ENCODE peak calls at places on chromosome 3, in nine cellular contexts. One of them, this sample, is unnamed.

GRCh38 chr3:195540526-195540925 is 2.6 kb downstream of the PPP1R2 start:
- DNase-seq in heart left ventricle: no peak
- DNase-seq in suprapubic skin: no peak
- DNase-seq in Peyer's patch: no peak
- DNase-seq in upper lobe of left lung: no peak
- DNase-seq in prostate gland: no peak
- DNase-seq in tibial nerve: no peak
- DNase-seq in uterus: no peak
- DNase-seq in A549: no peak
- DNase-seq in this sample: no peak

GRCh38 chr3:4531478-4532025 is 38.4 kb downstream of the ITPR1 start:
- DNase-seq in Peyer's patch: no peak
- DNase-seq in A549: no peak
- DNase-seq in prostate gland: no peak
- DNase-seq in uterus: no peak
- DNase-seq in upper lobe of left lung: peak; percentile 63
- DNase-seq in suprapubic skin: no peak
- DNase-seq in tibial nerve: no peak
- DNase-seq in heart left ventricle: no peak
- DNase-seq in this sample: no peak

GRCh38 chr3:191120447-191121304 is 78.4 kb upstream of the OSTN start:
- DNase-seq in suprapubic skin: no peak
- DNase-seq in A549: no peak
- DNase-seq in upper lobe of left lung: no peak
- DNase-seq in prostate gland: no peak
- DNase-seq in tibial nerve: no peak
- DNase-seq in Peyer's patch: no peak
- DNase-seq in heart left ventricle: no peak
- DNase-seq in uterus: no peak
- DNase-seq in this sample: no peak

GRCh38 chr3:172542999-172543398 is 19.8 kb upstream of the TNFSF10 start:
- DNase-seq in heart left ventricle: no peak
- DNase-seq in upper lobe of left lung: no peak
- DNase-seq in suprapubic skin: no peak
- DNase-seq in prostate gland: no peak
- DNase-seq in A549: no peak
- DNase-seq in Peyer's patch: no peak
- DNase-seq in tibial nerve: no peak
- DNase-seq in uterus: no peak
- DNase-seq in this sample: no peak

GRCh38 chr3:126758882-126759281 is 54.8 kb downstream of the CHCHD6 start:
- DNase-seq in tibial nerve: no peak
- DNase-seq in Peyer's patch: no peak
- DNase-seq in suprapubic skin: peak; percentile 37
- DNase-seq in A549: no peak
- DNase-seq in prostate gland: no peak
- DNase-seq in upper lobe of left lung: no peak
- DNase-seq in uterus: no peak
- DNase-seq in heart left ventricle: no peak
- DNase-seq in this sample: no peak

GRCh38 chr3:162130582-162130981 is 634.0 kb downstream of the OTOL1 start:
- DNase-seq in upper lobe of left lung: no peak
- DNase-seq in Peyer's patch: no peak
- DNase-seq in uterus: no peak
- DNase-seq in suprapubic skin: no peak
- DNase-seq in prostate gland: no peak
- DNase-seq in heart left ventricle: no peak
- DNase-seq in tibial nerve: no peak
- DNase-seq in A549: no peak
- DNase-seq in this sample: no peak

GRCh38 chr3:50531201-50531600 is 27.8 kb upstream of the CACNA2D2 start:
- DNase-seq in prostate gland: no peak
- DNase-seq in heart left ventricle: no peak
- DNase-seq in A549: no peak
- DNase-seq in uterus: no peak
- DNase-seq in tibial nerve: no peak
- DNase-seq in suprapubic skin: no peak
- DNase-seq in upper lobe of left lung: no peak
- DNase-seq in Peyer's patch: no peak
- DNase-seq in this sample: no peak

GRCh38 chr3:111967071-111967470 is 11.8 kb upstream of the ABHD10 start:
- DNase-seq in A549: no peak
- DNase-seq in uterus: no peak
- DNase-seq in Peyer's patch: no peak
- DNase-seq in upper lobe of left lung: no peak
- DNase-seq in suprapubic skin: no peak
- DNase-seq in tibial nerve: no peak
- DNase-seq in prostate gland: no peak
- DNase-seq in heart left ventricle: no peak
- DNase-seq in this sample: no peak

GRCh38 chr3:70179111-70179510 is 133.3 kb downstream of the MDFIC2 start:
- DNase-seq in A549: no peak
- DNase-seq in heart left ventricle: no peak
- DNase-seq in suprapubic skin: no peak
- DNase-seq in prostate gland: no peak
- DNase-seq in Peyer's patch: no peak
- DNase-seq in uterus: no peak
- DNase-seq in tibial nerve: no peak
- DNase-seq in upper lobe of left lung: no peak
- DNase-seq in this sample: no peak

GRCh38 chr3:139380575-139380974 is 8.9 kb downstream of the COPB2 start:
- DNase-seq in uterus: no peak
- DNase-seq in heart left ventricle: no peak
- DNase-seq in upper lobe of left lung: no peak
- DNase-seq in A549: no peak
- DNase-seq in suprapubic skin: no peak
- DNase-seq in tibial nerve: no peak
- DNase-seq in Peyer's patch: no peak
- DNase-seq in prostate gland: no peak
- DNase-seq in this sample: no peak
- TF ChIP-seq POLR2A in uterus: no peak
- TF ChIP-seq POLR2A in heart left ventricle: no peak
- TF ChIP-seq POLR2A in upper lobe of left lung: no peak
- TF ChIP-seq POLR2A in A549: no peak
- TF ChIP-seq POLR2A in suprapubic skin: no peak
- TF ChIP-seq POLR2A in tibial nerve: no peak
- TF ChIP-seq POLR2A in Peyer's patch: no peak
- TF ChIP-seq POLR2A in prostate gland: no peak
- TF ChIP-seq POLR2A in this sample: no peak

DNA sequence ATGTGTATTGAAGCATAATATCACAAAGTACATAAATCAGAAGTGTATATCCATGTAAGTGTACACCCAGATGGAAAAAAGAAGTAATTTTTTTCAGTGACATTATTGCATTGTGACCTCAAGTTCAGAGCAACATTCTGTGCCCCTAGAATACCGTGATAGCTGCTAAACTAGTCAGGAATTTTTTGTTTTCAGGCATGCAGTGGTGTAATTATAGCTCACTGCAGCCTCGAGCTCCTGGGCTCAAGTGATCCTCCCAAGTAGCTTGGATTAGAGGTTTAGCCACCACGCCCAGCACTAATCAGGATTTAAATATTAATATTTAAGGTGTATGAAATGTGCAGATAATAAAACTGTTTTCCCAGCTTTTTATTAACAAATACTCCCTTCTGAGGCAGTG is 25.5 kb downstream of the SEC62 start:
- DNase-seq in suprapubic skin: no peak
- DNase-seq in A549: no peak
- DNase-seq in prostate gland: no peak
- DNase-seq in Peyer's patch: no peak
- DNase-seq in upper lobe of left lung: no peak
- DNase-seq in tibial nerve: no peak
- DNase-seq in heart left ventricle: no peak
- DNase-seq in uterus: no peak
- DNase-seq in this sample: no peak
- H3K4me1 ChIP-seq in suprapubic skin: no peaks in the 10 kb centered on the region
- H3K4me1 ChIP-seq in A549: peaks cover 3% of the 10 kb centered on the region
- H3K4me1 ChIP-seq in prostate gland: no peaks in the 10 kb centered on the region
- H3K4me1 ChIP-seq in Peyer's patch: no peaks in the 10 kb centered on the region
- H3K4me1 ChIP-seq in upper lobe of left lung: no peaks in the 10 kb centered on the region
- H3K4me1 ChIP-seq in tibial nerve: peaks cover 9% of the 10 kb centered on the region
- H3K4me1 ChIP-seq in heart left ventricle: peaks cover 31% of the 10 kb centered on the region
- H3K4me1 ChIP-seq in uterus: no peaks in the 10 kb centered on the region
- H3K4me1 ChIP-seq in this sample: no peaks in the 10 kb centered on the region

GRCh38 chr3:169764164-169764452 is 752 bp downstream of the TERC start:
- DNase-seq in upper lobe of left lung: peak; percentile 71
- DNase-seq in uterus: no peak
- DNase-seq in prostate gland: no peak
- DNase-seq in heart left ventricle: no peak
- DNase-seq in suprapubic skin: no peak
- DNase-seq in Peyer's patch: no peak
- DNase-seq in A549: no peak
- DNase-seq in tibial nerve: no peak
- DNase-seq in this sample: no peak
- TF ChIP-seq POLR2A in upper lobe of left lung: no peak
- TF ChIP-seq POLR2A in uterus: peak; percentile 21
- TF ChIP-seq POLR2A in prostate gland: no peak
- TF ChIP-seq POLR2A in heart left ventricle: no peak
- TF ChIP-seq POLR2A in suprapubic skin: no peak
- TF ChIP-seq POLR2A in Peyer's patch: no peak
- TF ChIP-seq POLR2A in A549: no peak
- TF ChIP-seq POLR2A in tibial nerve: no peak
- TF ChIP-seq POLR2A in this sample: no peak

DNA sequence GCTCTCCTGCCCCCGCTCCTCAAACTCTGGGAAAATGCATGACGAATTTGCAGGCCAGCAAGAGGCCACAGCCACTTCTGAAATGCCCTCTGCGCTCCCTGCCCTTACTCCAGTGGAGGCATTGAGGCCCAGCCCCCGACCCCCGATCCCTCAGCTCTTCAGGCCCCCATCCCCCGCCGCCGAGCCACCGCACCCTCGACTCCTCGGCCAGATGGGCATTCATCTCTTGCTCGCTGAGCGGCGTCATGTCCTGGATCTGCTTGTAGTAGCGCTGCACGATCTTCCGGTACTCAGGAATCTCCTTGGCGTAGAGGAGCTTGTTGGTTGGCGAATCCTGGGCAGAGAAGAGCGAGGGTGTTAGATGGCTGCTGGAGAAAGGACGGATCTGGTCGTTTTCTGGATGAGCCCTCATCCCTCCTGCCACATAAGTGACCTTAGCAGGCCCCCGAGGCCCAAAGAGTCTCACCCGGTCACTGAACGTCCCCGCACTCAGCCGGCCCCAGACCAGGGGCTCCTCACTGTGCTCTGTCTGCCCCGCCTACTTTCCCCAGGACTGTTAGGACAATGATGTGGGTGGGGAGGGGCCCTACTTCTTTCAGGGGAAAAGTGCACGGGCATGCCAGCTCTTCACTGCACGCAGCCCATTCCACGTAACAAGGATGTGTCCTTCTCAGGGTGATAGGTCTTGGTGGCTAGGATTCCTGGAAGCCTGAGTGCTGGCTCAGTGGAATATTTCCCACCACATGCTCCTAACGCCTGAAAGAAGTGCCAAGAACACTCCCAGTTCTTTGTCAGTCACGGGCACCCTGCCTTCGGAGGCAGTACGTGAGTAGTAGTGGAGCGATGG is 14.1 kb downstream of the H1-8 start:
- DNase-seq in suprapubic skin: no peak
- DNase-seq in upper lobe of left lung: no peak
- DNase-seq in prostate gland: no peak
- DNase-seq in heart left ventricle: peak; percentile 43
- DNase-seq in A549: no peak
- DNase-seq in tibial nerve: peak; percentile 70
- DNase-seq in Peyer's patch: no peak
- DNase-seq in uterus: no peak
- DNase-seq in this sample: no peak
- H3K4me1 ChIP-seq in suprapubic skin: peaks cover 83% of the 10 kb centered on the region
- H3K4me1 ChIP-seq in upper lobe of left lung: peaks cover 59% of the 10 kb centered on the region
- H3K4me1 ChIP-seq in prostate gland: no peaks in the 10 kb centered on the region
- H3K4me1 ChIP-seq in heart left ventricle: peaks cover 99% of the 10 kb centered on the region
- H3K4me1 ChIP-seq in A549: peaks cover 43% of the 10 kb centered on the region
- H3K4me1 ChIP-seq in tibial nerve: peaks cover 100% of the 10 kb centered on the region
- H3K4me1 ChIP-seq in Peyer's patch: no peaks in the 10 kb centered on the region
- H3K4me1 ChIP-seq in uterus: no peaks in the 10 kb centered on the region
- H3K4me1 ChIP-seq in this sample: peaks cover 50% of the 10 kb centered on the region

DNA sequence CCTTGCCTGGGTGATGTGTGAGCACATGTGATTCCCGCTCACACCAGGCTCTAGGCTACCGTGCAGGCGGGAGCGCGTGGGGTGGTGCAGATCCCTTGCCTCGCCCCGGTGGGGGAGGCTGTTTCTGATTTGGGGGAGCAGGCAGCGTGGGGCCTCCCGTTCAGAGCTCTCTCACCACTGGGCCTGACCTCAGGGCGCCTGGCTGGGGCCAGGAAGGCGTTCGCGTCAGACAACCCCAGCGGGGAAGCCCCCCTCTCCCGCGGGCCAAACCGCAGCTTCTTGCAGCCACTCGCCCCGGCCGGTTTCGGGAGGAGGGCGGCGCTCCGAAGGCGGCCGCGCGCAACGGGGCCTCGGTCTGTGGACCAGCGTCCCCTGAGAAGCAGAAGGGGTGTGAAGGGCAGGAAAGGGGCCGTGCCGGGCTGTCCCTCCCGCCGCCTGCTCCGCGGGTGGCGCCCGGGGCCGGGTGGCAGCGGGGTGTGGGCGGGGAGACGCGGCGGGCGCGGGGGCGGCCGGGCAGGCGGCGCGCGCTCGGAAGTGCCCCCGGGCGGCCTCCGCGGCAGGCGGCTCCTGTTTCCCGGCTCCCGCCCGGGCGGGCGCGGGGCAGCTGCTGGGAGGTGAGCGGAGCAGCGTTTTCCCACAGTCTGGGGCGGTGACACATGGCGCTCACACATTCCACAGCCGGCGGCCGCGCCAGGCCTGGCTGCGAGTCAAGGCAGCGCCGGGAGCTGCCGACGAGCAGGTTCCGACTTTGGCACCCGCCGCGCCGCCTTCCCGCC is 65.1 kb upstream of the HES1 start:
- DNase-seq in prostate gland: peak; percentile 89
- DNase-seq in heart left ventricle: peak; percentile 93
- DNase-seq in uterus: peak; percentile 62
- DNase-seq in upper lobe of left lung: peak; percentile 79
- DNase-seq in Peyer's patch: peak; percentile 90
- DNase-seq in tibial nerve: peak; percentile 37
- DNase-seq in suprapubic skin: peak; percentile 89
- DNase-seq in A549: peak; percentile 58
- DNase-seq in this sample: peak; percentile 93
- TF ChIP-seq POLR2A in prostate gland: no peak
- TF ChIP-seq POLR2A in heart left ventricle: no peak
- TF ChIP-seq POLR2A in uterus: no peak
- TF ChIP-seq POLR2A in upper lobe of left lung: no peak
- TF ChIP-seq POLR2A in Peyer's patch: no peak
- TF ChIP-seq POLR2A in tibial nerve: no peak
- TF ChIP-seq POLR2A in suprapubic skin: no peak
- TF ChIP-seq POLR2A in A549: no peak
- TF ChIP-seq POLR2A in this sample: no peak

This sample was measured in stomach.